ENCODE peak calls at places on chromosomes 6 and 20, in ten cellular contexts. T is activated CD4-positive, alpha-beta T cell treated with anti-CD3 and anti-CD28 coated beads, Interleukin-2, amount 10 ng/mL, durations not matched to agents 24 days and 14 days; E is HTR-8/SVneo; D is mucosa of descending colon; R is A549; N is MCF 10A; O is A673; A is ovary; G is H54; I is HL-60. M is an unnamed sample.

GRCh38 chr6:159540152-159540551 is 152.9 kb downstream of the SOD2 start:
- DNase-seq in T (no peak), O (peak), G (no peak), I (no peak), E (no peak), A (no peak), D (no peak), N (no peak), R (no peak), M (no peak)

GRCh38 chr20:21781446-21782075 is 76.1 kb downstream of the PAX1 start:
- DNase-seq in N (no peak), O (no peak), A (no peak), R (no peak), D (no peak), E (no peak), T (no peak), I (no peak), G (no peak), M (no peak)

GRCh38 chr6:166165558-166166313 is 1.9 kb downstream of the TBXT start:
- DNase-seq in R (no peak), O (no peak), D (no peak), T (no peak), N (no peak), I (no peak), A (no peak), E (no peak), G (no peak), M (no peak)

GRCh38 chr6:82015043-82015442 is 232.5 kb downstream of the IBTK start:
- DNase-seq in A (no peak), R (no peak), I (no peak), N (no peak), O (no peak), E (no peak), T (no peak), G (no peak), D (no peak), M (no peak)

GRCh38 chr20:31473331-31474096 is 1.4 kb downstream of the DEFB124 start:
- DNase-seq in N (no peak), A (no peak), R (no peak), O (no peak), D (no peak), T (no peak), G (no peak), I (no peak), E (no peak), M (no peak)

GRCh38 chr6:169701218-169701952 is 444 bp downstream of the WDR27 start:
- DNase-seq in E (no peak), A (no peak), N (no peak), T (no peak), G (no peak), R (no peak), O (no peak), D (peak), I (no peak), M (no peak)

GRCh38 chr6:137241481-137242011 is 22.4 kb upstream of the IFNGR1 start:
- DNase-seq in G (no peak), D (no peak), O (no peak), T (no peak), I (no peak), A (no peak), E (no peak), N (peak), R (no peak), M (no peak)

GRCh38 chr6:22134308-22134707 is 162.5 kb downstream of the PRL start:
- DNase-seq in N (no peak), D (no peak), G (no peak), O (no peak), E (no peak), A (no peak), T (no peak), I (no peak), R (no peak), M (no peak)

GRCh38 chr6:26273673-26274595 is 91.1 kb upstream of the BTN3A2 start:
- DNase-seq in R (no peak), O (peak), N (no peak), E (no peak), D (no peak), T (peak), G (no peak), I (no peak), A (no peak), M (no peak)

GRCh38 chr6:145137425-145137824 is 597.9 kb downstream of the EPM2A start:
- DNase-seq in D (no peak), G (no peak), N (peak), I (no peak), R (no peak), A (no peak), E (no peak), T (peak), O (peak), M (no peak)

GRCh38 chr6:113428702-113429101 is 428.4 kb upstream of the MARCKS start:
- DNase-seq in I (no peak), A (no peak), N (no peak), G (no peak), T (no peak), D (no peak), R (no peak), E (no peak), O (no peak), M (no peak)

GRCh38 chr6:170186006-170186908 is 104.6 kb downstream of the DLL1 start:
- DNase-seq in I (no peak), G (no peak), D (no peak), E (no peak), N (peak), A (no peak), O (no peak), T (no peak), R (no peak), M (no peak)

GRCh38 chr6:149028767-149029405 is 282.1 kb downstream of the UST start:
- DNase-seq in I (peak), R (peak), G (no peak), O (peak), E (peak), T (peak), N (peak), A (peak), D (peak), M (peak)

GRCh38 chr6:82914511-82914910 is 151.1 kb downstream of the UBE3D start:
- DNase-seq in N (no peak), E (no peak), I (no peak), A (no peak), O (no peak), G (no peak), D (no peak), R (no peak), T (no peak), M (no peak)

GRCh38 chr6:136774228-136775041 is 17.8 kb downstream of the MAP3K5 start:
- DNase-seq in E (no peak), O (peak), I (no peak), T (no peak), D (no peak), R (no peak), N (peak), G (no peak), A (no peak), M (no peak)